ENCODE peak calls at places on chromosomes 4 and X, in nine cellular contexts. R is Peyer's patch; K is activated CD4-positive, alpha-beta T cell treated with anti-CD3 and anti-CD28 coated beads, Interleukin-2, amount 10 ng/mL, durations not matched to agents 7 days and 5 days; E is stimulated activated CD4-positive, alpha-beta T cell treated with anti-CD3 and anti-CD28 coated beads, Interleukin-4, amount 100 ng/mL, for 24 hours; U is T47D; W is K562; Q is naive B cell; B is SIG-M5; M is endothelial cell. J is an unnamed sample.

GRCh38 chrX:15242899-15243555 is 26.9 kb downstream of the ASB9 start:
- DNase-seq in R (no peak), K (peak; percentile 53), E (peak; percentile 50), U (peak; percentile 71), W (peak; percentile 16), Q (peak; percentile 6), B (no peak), M (peak; percentile 6), J (peak; percentile 3)

GRCh38 chr4:102430511-102430910 is 70.6 kb upstream of the NFKB1 start:
- DNase-seq in R (no peak), K (no peak), E (no peak), U (no peak), W (no peak), Q (no peak), B (no peak), M (no peak), J (no peak)

GRCh38 chr4:3372933-3373465 is 68.8 kb upstream of the HGFAC start:
- DNase-seq in R (no peak), K (peak; percentile 35), E (no peak), U (no peak), W (no peak), Q (no peak), B (peak; percentile 65), M (no peak), J (peak; percentile 17)

GRCh38 chr4:24229976-24230375 is 340.1 kb upstream of the PPARGC1A start:
- DNase-seq in R (no peak), K (no peak), E (no peak), U (no peak), W (no peak), Q (no peak), B (no peak), M (no peak), J (no peak)

GRCh38 chrX:39809326-39809725 is 288.4 kb downstream of the BCOR start:
- DNase-seq in R (no peak), K (no peak), E (no peak), U (no peak), W (no peak), Q (no peak), B (no peak), M (no peak), J (no peak)

GRCh38 chr4:61555789-61556188 is 355.7 kb downstream of the ADGRL3 start:
- DNase-seq in R (no peak), K (no peak), E (no peak), U (no peak), W (no peak), Q (no peak), B (no peak), M (no peak), J (no peak)

GRCh38 chrX:72621619-72622485 is 49.2 kb upstream of the HDAC8 start:
- DNase-seq in R (no peak), K (no peak), E (peak; percentile 11), U (no peak), W (no peak), Q (no peak), B (no peak), M (no peak), J (no peak)

GRCh38 chr4:41132055-41132683 is 82.2 kb downstream of the APBB2 start:
- DNase-seq in R (no peak), K (no peak), E (no peak), U (peak; percentile 69), W (no peak), Q (no peak), B (no peak), M (no peak), J (no peak)

GRCh38 chr4:183348706-183349659 is 26.8 kb upstream of the CLDN24 start:
- DNase-seq in R (no peak), K (peak; percentile 22), E (peak; percentile 43), U (no peak), W (peak; percentile 64), Q (no peak), B (no peak), M (no peak), J (no peak)

GRCh38 chr4:2267841-2268240 is 5.9 kb upstream of the MXD4 start:
- DNase-seq in R (no peak), K (no peak), E (no peak), U (no peak), W (no peak), Q (no peak), B (no peak), M (no peak), J (no peak)

GRCh38 chr4:10013722-10014121 is 7.6 kb downstream of the SLC2A9 start:
- DNase-seq in R (peak; percentile 80), K (peak; percentile 54), E (peak; percentile 21), U (peak; percentile 71), W (peak; percentile 68), Q (no peak), B (no peak), M (peak; percentile 71), J (no peak)

GRCh38 chrX:34956915-34957314 is 14.3 kb downstream of the FAM47B start:
- DNase-seq in R (no peak), K (no peak), E (no peak), U (no peak), W (no peak), Q (no peak), B (no peak), M (no peak), J (no peak)

GRCh38 chr4:100632163-100632562 is 114.3 kb upstream of the EMCN start:
- DNase-seq in R (no peak), K (no peak), E (no peak), U (no peak), W (no peak), Q (no peak), B (no peak), M (no peak), J (no peak)

GRCh38 chrX:110250847-110251246 is 67.0 kb downstream of the AMMECR1 start:
- DNase-seq in R (no peak), K (no peak), E (no peak), U (no peak), W (no peak), Q (no peak), B (no peak), M (no peak), J (no peak)

GRCh38 chr4:38674206-38675144 is 10.5 kb downstream of the KLF3 start:
- DNase-seq in R (no peak), K (no peak), E (no peak), U (peak; percentile 13), W (no peak), Q (no peak), B (no peak), M (no peak), J (no peak)

GRCh38 chr4:15194520-15194919 is 192.2 kb downstream of the CPEB2 start:
- DNase-seq in R (no peak), K (no peak), E (no peak), U (no peak), W (no peak), Q (no peak), B (no peak), M (no peak), J (no peak)

GRCh38 chrX:28888421-28888820 is 301.2 kb downstream of the IL1RAPL1 start:
- DNase-seq in R (no peak), K (no peak), E (no peak), U (no peak), W (no peak), Q (no peak), B (no peak), M (no peak), J (no peak)

GRCh38 chr4:128461300-128462103 is 173.9 kb upstream of the PGRMC2 start:
- DNase-seq in R (no peak), K (no peak), E (no peak), U (peak; percentile 18), W (peak; percentile 32), Q (no peak), B (no peak), M (no peak), J (no peak)

GRCh38 chr4:88341227-88342192 is 37.1 kb upstream of the HERC6 start:
- DNase-seq in R (no peak), K (no peak), E (no peak), U (no peak), W (no peak), Q (no peak), B (no peak), M (no peak), J (no peak)

GRCh38 chr4:138910914-138911336 is 104.7 kb upstream of the NOCT start:
- DNase-seq in R (peak; percentile 77), K (no peak), E (no peak), U (peak; percentile 99), W (peak; percentile 48), Q (no peak), B (no peak), M (peak; percentile 70), J (no peak)

GRCh38 chrX:154378059-154378798 is 866 bp upstream of the EMD start:
- DNase-seq in R (peak; percentile 61), K (peak; percentile 29), E (peak; percentile 24), U (peak; percentile 46), W (peak; percentile 65), Q (peak; percentile 55), B (no peak), M (peak; percentile 16), J (peak; percentile 40)